ENCODE peak calls at places on chromosomes 7 and 10, in seven cellular contexts. A is A549; O is uterus; M is GM23248; L is HepG2; I is astrocyte; U is CD8-positive, alpha-beta T cell. N is an unnamed sample.

GRCh38 chr7:114789942-114790341 is 132.0 kb upstream of the MDFIC start:
- DNase-seq in A (no peak), O (no peak), M (peak; percentile 93), L (no peak), I (peak; percentile 93), U (no peak), N (no peak)

GRCh38 chr10:74598891-74599566 is 227.4 kb upstream of the KAT6B start:
- DNase-seq in A (no peak), O (no peak), M (peak; percentile 40), L (no peak), I (peak; percentile 14), U (no peak), N (no peak)

GRCh38 chr7:135712796-135713195 is 15.2 kb downstream of the SLC13A4 start:
- DNase-seq in A (no peak), O (no peak), M (no peak), L (no peak), I (no peak), U (no peak), N (no peak)

GRCh38 chr10:116030576-116030975 is 242.4 kb downstream of the GFRA1 start:
- DNase-seq in A (no peak), O (no peak), M (no peak), L (no peak), I (no peak), U (no peak), N (no peak)

GRCh38 chr7:87144173-87144657 is 8.0 kb upstream of the DMTF1 start:
- DNase-seq in A (no peak), O (no peak), M (no peak), L (no peak), I (no peak), U (no peak), N (no peak)

GRCh38 chr7:1640376-1641172 is 29.5 kb upstream of the ELFN1 start:
- DNase-seq in A (no peak), O (no peak), M (peak; percentile 51), L (no peak), I (no peak), U (no peak), N (no peak)

GRCh38 chr10:124035306-124035927 is 58.0 kb downstream of the CHST15 start:
- DNase-seq in A (no peak), O (no peak), M (no peak), L (no peak), I (no peak), U (no peak), N (no peak)

GRCh38 chr10:120727001-120727400 is 124.2 kb upstream of the WDR11 start:
- DNase-seq in A (no peak), O (no peak), M (no peak), L (no peak), I (peak; percentile 60), U (no peak), N (no peak)

GRCh38 chr10:43089519-43089918 is 12.7 kb downstream of the RET start:
- DNase-seq in A (no peak), O (no peak), M (no peak), L (no peak), I (no peak), U (no peak), N (no peak)

GRCh38 chr10:71247306-71247705 is 34.9 kb downstream of the UNC5B start:
- DNase-seq in A (no peak), O (no peak), M (no peak), L (no peak), I (no peak), U (no peak), N (no peak)

GRCh38 chr7:119783799-119784198 is 489.2 kb upstream of the KCND2 start:
- DNase-seq in A (no peak), O (no peak), M (peak; percentile 26), L (no peak), I (peak; percentile 35), U (no peak), N (no peak)

GRCh38 chr10:114239117-114239993 is at the start of gene VWA2:
- DNase-seq in A (peak; percentile 38), O (no peak), M (no peak), L (no peak), I (no peak), U (no peak), N (peak; percentile 4)

GRCh38 chr7:90709501-90710465 is 113.7 kb downstream of the CDK14 start:
- DNase-seq in A (no peak), O (peak; percentile 25), M (peak; percentile 70), L (no peak), I (peak; percentile 68), U (no peak), N (no peak)

GRCh38 chr10:66834802-66835201 is 91.0 kb upstream of the LRRTM3 start:
- DNase-seq in A (no peak), O (no peak), M (no peak), L (no peak), I (no peak), U (no peak), N (no peak)

GRCh38 chr10:69215405-69216176 is 4.5 kb upstream of the HKDC1 start:
- DNase-seq in A (no peak), O (no peak), M (no peak), L (no peak), I (no peak), U (no peak), N (no peak)

GRCh38 chr10:132167041-132167674 is 19.6 kb upstream of the DPYSL4 start:
- DNase-seq in A (no peak), O (no peak), M (no peak), L (no peak), I (no peak), U (no peak), N (no peak)

GRCh38 chr7:124720195-124720594 is 45.4 kb downstream of the GPR37 start:
- DNase-seq in A (no peak), O (no peak), M (no peak), L (peak; percentile 40), I (peak; percentile 55), U (no peak), N (no peak)

GRCh38 chr7:105295626-105296352 is 92.9 kb downstream of the SRPK2 start:
- DNase-seq in A (no peak), O (no peak), M (no peak), L (no peak), I (no peak), U (no peak), N (no peak)

GRCh38 chr10:70315815-70316214 is 32.0 kb upstream of the NPFFR1 start:
- DNase-seq in A (no peak), O (no peak), M (no peak), L (no peak), I (no peak), U (no peak), N (no peak)

GRCh38 chr10:76218045-76218444 is 786.6 kb downstream of the LRMDA start:
- DNase-seq in A (no peak), O (no peak), M (no peak), L (no peak), I (no peak), U (no peak), N (no peak)

GRCh38 chr7:51058764-51059163 is 257.8 kb downstream of the COBL start:
- DNase-seq in A (no peak), O (no peak), M (no peak), L (no peak), I (no peak), U (no peak), N (no peak)

GRCh38 chr7:3095046-3095445 is 51.4 kb upstream of the CARD11 start:
- DNase-seq in A (no peak), O (no peak), M (no peak), L (no peak), I (no peak), U (peak; percentile 8), N (peak; percentile 32)

GRCh38 chr7:79512269-79512668 is 58.8 kb upstream of the MAGI2 start:
- DNase-seq in A (no peak), O (no peak), M (peak; percentile 23), L (no peak), I (no peak), U (no peak), N (no peak)

DNA sequence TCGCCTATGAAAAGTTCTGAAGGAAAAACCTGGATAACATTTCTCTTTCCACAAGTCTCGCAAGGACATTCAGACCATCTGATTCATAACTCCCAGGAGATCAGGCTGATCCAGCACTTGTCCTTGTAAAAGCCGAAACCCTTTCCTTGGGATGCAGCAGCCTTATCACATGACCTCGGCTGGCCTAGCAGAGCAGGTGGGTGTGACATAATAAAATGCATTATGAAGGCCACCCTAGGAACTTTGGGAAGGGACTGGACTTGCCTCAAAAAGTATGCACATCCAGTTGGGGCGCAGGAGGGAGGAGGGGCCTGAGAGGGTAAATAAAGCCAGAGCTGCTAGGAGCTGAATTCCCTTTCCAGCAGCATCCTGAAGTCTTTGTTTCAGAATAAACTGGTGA is 260.9 kb downstream of the SNX13 start:
- DNase-seq in A (no peak), O (peak; percentile 18), M (peak; percentile 81), L (no peak), I (peak; percentile 58), U (no peak), N (no peak)
- H3K27ac ChIP-seq in A (peak overlapping the region; percentile 81), O (no peak overlapping the region), M (peak overlapping the region; percentile 82), L (no peak overlapping the region), I (peak overlapping the region; percentile 87), U (no peak overlapping the region), N (no peak overlapping the region)

GRCh38 chr7:37944737-37945054 is 24.3 kb downstream of the EPDR1 start:
- DNase-seq in A (no peak), O (no peak), M (no peak), L (no peak), I (no peak), U (no peak), N (no peak)

GRCh38 chr7:37947138-37947839 is 26.8 kb downstream of the EPDR1 start:
- DNase-seq in A (no peak), O (no peak), M (no peak), L (no peak), I (no peak), U (no peak), N (no peak)

GRCh38 chr7:37945336-37945735 is 24.9 kb downstream of the EPDR1 start:
- DNase-seq in A (no peak), O (no peak), M (no peak), L (peak; percentile 10), I (peak; percentile 83), U (no peak), N (no peak)

GRCh38 chr7:37943905-37944736 is 23.7 kb downstream of the EPDR1 start:
- DNase-seq in A (no peak), O (no peak), M (no peak), L (peak; percentile 92), I (peak; percentile 21), U (no peak), N (no peak)

GRCh38 chr7:37942934-37943610 is 22.6 kb downstream of the EPDR1 start:
- DNase-seq in A (peak; percentile 55), O (peak; percentile 57), M (no peak), L (peak; percentile 100), I (peak; percentile 62), U (no peak), N (no peak)
- H3K27ac ChIP-seq in A (peak overlapping the region; percentile 50), O (peak overlapping the region; percentile 75), M (no peak overlapping the region), L (peak overlapping the region; percentile 99), I (no peak overlapping the region), U (no peak overlapping the region), N (no peak overlapping the region)

GRCh38 chr10:122374246-122374858 is at the start of gene PLEKHA1:
- DNase-seq in A (peak; percentile 90), O (peak; percentile 96), M (peak; percentile 98), L (peak; percentile 84), I (peak; percentile 87), U (peak; percentile 88), N (peak; percentile 92)
- H3K27ac ChIP-seq in A (peak within 1 kb of the TSS; percentile 89), O (peak within 1 kb of the TSS; percentile 97), M (peak within 1 kb of the TSS; percentile 61), L (peak within 1 kb of the TSS; percentile 82), I (peak within 1 kb of the TSS; percentile 72), U (peak within 1 kb of the TSS; percentile 80), N (peak within 1 kb of the TSS; percentile 87)

GRCh38 chr10:78579586-78579985 is 489.2 kb upstream of the ZMIZ1 start:
- DNase-seq in A (no peak), O (peak; percentile 15), M (no peak), L (no peak), I (no peak), U (no peak), N (no peak)
- H3K27ac ChIP-seq in A (no peak overlapping the region), O (no peak overlapping the region), M (no peak overlapping the region), L (no peak overlapping the region), I (no peak overlapping the region), U (no peak overlapping the region), N (no peak overlapping the region)

GRCh38 chr10:84824525-84824924 is 496.1 kb downstream of the CCSER2 start:
- DNase-seq in A (no peak), O (no peak), M (no peak), L (no peak), I (no peak), U (no peak), N (no peak)
- H3K27ac ChIP-seq in A (no peak overlapping the region), O (no peak overlapping the region), M (no peak overlapping the region), L (no peak overlapping the region), I (no peak overlapping the region), U (no peak overlapping the region), N (no peak overlapping the region)